ENCODE peak calls at places on chromosomes 5 and 9, in six cellular contexts. Q is GM12878, O is IMR-90, X is A549, S is HepG2, M is K562. V is an unnamed sample.
A peak's percentile ranks its signal among the peaks of the same experiment; 100 is the strongest.

GRCh38 chr5:140553657-140554056 is 3.6 kb downstream of the SRA1 start:
- DNase-seq in Q (no peak), O (peak; percentile 40), X (no peak), S (no peak), M (no peak), V (no peak)

GRCh38 chr5:177382423-177383029 is 1.7 kb upstream of the SLC34A1 start:
- DNase-seq in Q (no peak), O (peak; percentile 18), X (no peak), S (no peak), M (no peak), V (no peak)

GRCh38 chr9:129455151-129455995 is 165.5 kb downstream of the C9orf50 start:
- DNase-seq in Q (no peak), O (no peak), X (no peak), S (no peak), M (no peak), V (no peak)

GRCh38 chr5:174533771-174534221 is 190.6 kb upstream of the MSX2 start:
- DNase-seq in Q (no peak), O (peak; percentile 99), X (peak; percentile 51), S (no peak), M (no peak), V (no peak)

GRCh38 chr5:8340739-8341344 is 471.9 kb downstream of the MTRR start:
- DNase-seq in Q (no peak), O (peak; percentile 23), X (no peak), S (peak; percentile 3), M (no peak), V (no peak)

GRCh38 chr5:107567901-107568671 is 102.7 kb downstream of the EFNA5 start:
- DNase-seq in Q (peak; percentile 63), O (no peak), X (no peak), S (no peak), M (no peak), V (no peak)

GRCh38 chr5:2282034-2282690 is 399.4 kb upstream of the IRX4 start:
- DNase-seq in Q (no peak), O (no peak), X (no peak), S (no peak), M (no peak), V (no peak)

GRCh38 chr5:134837530-134838181 is 8.1 kb upstream of the C5orf24 start:
- DNase-seq in Q (no peak), O (peak; percentile 50), X (no peak), S (peak; percentile 50), M (no peak), V (no peak)

GRCh38 chr9:73565026-73565425 is 413.4 kb downstream of the ANXA1 start:
- DNase-seq in Q (no peak), O (no peak), X (no peak), S (no peak), M (no peak), V (no peak)

GRCh38 chr5:172666251-172666650 is 25.2 kb downstream of the NEURL1B start:
- DNase-seq in Q (no peak), O (peak; percentile 17), X (no peak), S (peak; percentile 24), M (peak; percentile 55), V (no peak)

GRCh38 chr5:157994271-157994691 is 135.3 kb upstream of the CLINT1 start:
- DNase-seq in Q (no peak), O (no peak), X (no peak), S (no peak), M (no peak), V (no peak)

GRCh38 chr9:115146581-115147021 is 28.6 kb upstream of the TNC start:
- DNase-seq in Q (no peak), O (peak; percentile 96), X (no peak), S (no peak), M (no peak), V (no peak)

GRCh38 chr5:120463991-120464626 is at the start of gene PRR16:
- DNase-seq in Q (no peak), O (peak; percentile 73), X (peak; percentile 40), S (no peak), M (peak; percentile 17), V (peak; percentile 78)

GRCh38 chr9:89497181-89497963 is 541 bp downstream of the SEMA4D start:
- DNase-seq in Q (no peak), O (no peak), X (peak; percentile 24), S (no peak), M (peak; percentile 12), V (peak; percentile 21)

GRCh38 chr5:30040483-30041116 is 1152.9 kb upstream of the CDH6 start:
- DNase-seq in Q (no peak), O (peak; percentile 31), X (peak; percentile 5), S (peak; percentile 69), M (peak; percentile 35), V (peak; percentile 39)

GRCh38 chr9:131273791-131274673 is 2.3 kb downstream of the FAM78A start:
- DNase-seq in Q (no peak), O (no peak), X (no peak), S (no peak), M (peak; percentile 82), V (no peak)

GRCh38 chr9:26975728-26976707 is 19.8 kb downstream of the IFT74 start:
- DNase-seq in Q (no peak), O (peak; percentile 46), X (peak; percentile 40), S (peak; percentile 32), M (no peak), V (peak; percentile 61)

GRCh38 chr9:17532461-17532860 is 46.4 kb upstream of the SH3GL2 start:
- DNase-seq in Q (no peak), O (no peak), X (no peak), S (no peak), M (no peak), V (no peak)

GRCh38 chr9:17536027-17536426 is 42.8 kb upstream of the SH3GL2 start:
- DNase-seq in Q (no peak), O (no peak), X (no peak), S (no peak), M (no peak), V (no peak)

GRCh38 chr9:17528859-17529258 is 50.0 kb upstream of the SH3GL2 start:
- DNase-seq in Q (no peak), O (peak; percentile 10), X (no peak), S (no peak), M (no peak), V (no peak)

GRCh38 chr9:17535176-17535575 is 43.7 kb upstream of the SH3GL2 start:
- DNase-seq in Q (no peak), O (no peak), X (no peak), S (no peak), M (no peak), V (no peak)

GRCh38 chr9:17531642-17532254 is 47.1 kb upstream of the SH3GL2 start:
- DNase-seq in Q (no peak), O (peak; percentile 60), X (peak; percentile 38), S (peak; percentile 32), M (peak; percentile 30), V (peak; percentile 22)
- TF ChIP-seq BHLHE40 in Q (no peak), O (no peak), X (no peak), S (no peak), M (no peak), V (no peak)

DNA sequence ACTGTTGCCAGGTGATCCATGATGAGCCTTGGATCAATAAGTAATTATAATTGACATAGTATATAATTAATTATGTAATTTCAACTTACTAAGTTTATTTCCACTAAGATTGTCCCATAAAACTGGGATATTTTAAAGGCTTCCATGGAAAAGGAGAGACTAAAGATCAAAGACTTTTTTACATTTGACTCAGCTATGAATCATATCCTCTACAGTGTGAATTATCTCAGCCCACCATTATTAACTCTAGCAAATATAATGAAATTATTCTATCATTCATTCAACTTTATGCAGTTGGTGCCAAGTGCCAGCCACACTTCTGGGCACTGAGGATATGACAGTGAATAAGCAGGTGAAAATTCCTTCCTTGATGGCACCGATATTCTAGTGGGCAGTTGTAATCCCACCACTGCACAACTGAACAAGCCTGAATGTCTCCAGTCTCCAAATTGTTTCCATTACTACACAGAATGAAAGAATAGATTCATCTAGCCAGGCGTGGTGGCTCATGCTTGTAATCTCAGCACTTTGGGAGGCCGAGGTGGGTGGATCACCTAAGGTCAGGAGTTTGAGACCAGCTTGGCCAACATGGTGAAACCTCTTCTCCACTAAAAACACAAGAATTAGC is 21.9 kb upstream of the TXN start:
- DNase-seq in Q (no peak), O (peak; percentile 15), X (no peak), S (no peak), M (no peak), V (no peak)
- TF ChIP-seq BHLHE40 in Q (no peak), O (no peak), X (no peak), S (no peak), M (no peak), V (no peak)

DNA sequence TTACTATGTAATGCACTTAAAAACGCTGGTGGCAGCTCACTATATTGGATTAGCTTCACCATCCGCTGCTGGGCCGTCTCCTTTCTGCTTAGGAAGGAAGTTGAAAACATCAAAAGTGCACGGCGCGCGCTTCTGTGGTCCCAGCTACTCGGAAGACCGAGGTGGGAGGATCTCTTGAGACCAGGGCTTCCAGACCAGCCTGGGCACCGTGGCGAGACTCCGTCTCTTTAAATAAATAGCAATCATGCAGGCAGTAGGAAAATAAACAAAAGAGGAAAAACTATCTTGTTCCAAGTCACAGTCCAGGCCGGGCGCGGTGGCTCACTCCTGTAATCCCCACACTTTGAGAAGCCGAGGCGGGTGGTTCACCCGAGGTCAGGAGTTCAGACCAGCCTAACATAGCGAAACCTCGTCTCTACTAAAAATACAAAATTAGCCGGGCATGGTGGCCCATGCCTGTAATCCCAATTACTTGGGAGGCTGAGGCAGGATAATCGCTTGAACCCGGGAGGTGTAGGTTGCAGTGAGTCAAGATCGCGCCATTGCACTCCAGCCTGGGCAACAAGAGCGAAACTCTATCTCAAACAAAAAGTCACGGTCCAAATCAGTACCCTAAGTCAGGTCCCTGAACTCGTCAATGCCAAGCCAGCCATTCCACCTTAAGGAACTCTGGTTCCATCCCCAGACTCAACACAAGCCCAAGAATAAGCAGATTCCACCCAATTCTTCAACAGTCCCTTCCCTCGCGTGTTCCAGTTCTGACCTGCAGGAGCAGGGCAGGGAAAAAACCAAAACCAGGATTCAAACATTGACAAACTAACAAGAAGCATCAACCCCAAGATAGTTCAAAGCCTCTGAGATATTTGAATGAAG is 1.0 kb upstream of the GOLGA1 start:
- DNase-seq in Q (peak; percentile 19), O (peak; percentile 58), X (peak; percentile 29), S (peak; percentile 29), M (no peak), V (peak; percentile 12)
- TF ChIP-seq BHLHE40 in Q (no peak), O (no peak), X (no peak), S (no peak), M (no peak), V (no peak)

GRCh38 chr5:111781200-111781599 is 24.2 kb upstream of the NREP start:
- DNase-seq in Q (no peak), O (peak; percentile 67), X (no peak), S (no peak), M (no peak), V (no peak)

GRCh38 chr5:111783537-111783936 is 26.5 kb upstream of the NREP start:
- DNase-seq in Q (no peak), O (no peak), X (no peak), S (no peak), M (no peak), V (no peak)

GRCh38 chr5:111779260-111780254 is 22.6 kb upstream of the NREP start:
- DNase-seq in Q (no peak), O (peak; percentile 39), X (no peak), S (no peak), M (no peak), V (no peak)

GRCh38 chr5:111777382-111777781 is 20.4 kb upstream of the NREP start:
- DNase-seq in Q (no peak), O (no peak), X (no peak), S (no peak), M (no peak), V (no peak)

DNA sequence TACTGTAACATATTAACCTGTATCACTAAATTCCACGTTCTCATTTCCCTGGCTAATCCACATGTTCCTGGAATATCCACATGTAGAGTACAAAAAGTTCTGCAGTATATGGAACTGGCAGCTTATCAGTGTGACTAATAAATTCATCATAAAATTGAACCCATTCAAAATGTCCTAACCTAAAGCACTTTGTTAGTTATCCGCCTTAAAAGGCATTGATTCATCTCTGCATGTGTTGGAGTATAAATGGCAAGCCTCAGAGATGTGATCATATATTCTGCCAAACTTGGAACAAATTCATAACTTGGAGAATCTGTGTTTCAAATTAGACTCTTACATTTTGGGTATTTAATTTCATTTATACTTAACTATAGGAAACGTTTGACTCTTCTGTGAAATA is 25.2 kb upstream of the NREP start:
- DNase-seq in Q (no peak), O (peak; percentile 25), X (no peak), S (no peak), M (no peak), V (no peak)
- TF ChIP-seq BHLHE40 in Q (no peak), O (no peak), X (no peak), S (no peak), M (no peak), V (no peak)

V was measured in HEK293T.